ENCODE peak calls at places on chromosomes 1 and 21, in four cellular contexts. One of them, this sample, is unnamed.
A peak's percentile ranks its signal among the peaks of the same experiment; 100 is the strongest.

GRCh38 chr1:184035719-184036516 is 1.6 kb downstream of the COLGALT2 start:
- DNase-seq in aorta: no peak
- DNase-seq in AG04449: no peak
- DNase-seq in GM12891: no peak
- DNase-seq in this sample: no peak

GRCh38 chr1:163128282-163128681 is 59.1 kb downstream of the RGS4 start:
- DNase-seq in GM12891: no peak
- DNase-seq in aorta: no peak
- DNase-seq in AG04449: no peak
- DNase-seq in this sample: no peak

GRCh38 chr1:8370046-8370881 is 52.4 kb downstream of the SLC45A1 start:
- DNase-seq in aorta: no peak
- DNase-seq in GM12891: no peak
- DNase-seq in AG04449: no peak
- DNase-seq in this sample: no peak

GRCh38 chr1:201552941-201553341 is 14.0 kb downstream of the NAV1 start:
- DNase-seq in GM12891: no peak
- DNase-seq in AG04449: no peak
- DNase-seq in aorta: no peak
- DNase-seq in this sample: no peak

GRCh38 chr1:162065016-162065415 is 4.5 kb upstream of the NOS1AP start:
- DNase-seq in GM12891: no peak
- DNase-seq in aorta: no peak
- DNase-seq in AG04449: no peak
- DNase-seq in this sample: no peak

GRCh38 chr1:118154220-118154619 is 30.8 kb downstream of the SPAG17 start:
- DNase-seq in AG04449: no peak
- DNase-seq in aorta: no peak
- DNase-seq in GM12891: no peak
- DNase-seq in this sample: no peak

GRCh38 chr21:37009740-37010341 is 3.3 kb downstream of the RIPPLY3 start:
- DNase-seq in aorta: peak; percentile 95
- DNase-seq in GM12891: peak; percentile 69
- DNase-seq in AG04449: no peak
- DNase-seq in this sample: peak; percentile 51

GRCh38 chr1:22600071-22600816 is 36.2 kb upstream of the C1QA start:
- DNase-seq in aorta: no peak
- DNase-seq in GM12891: no peak
- DNase-seq in AG04449: no peak
- DNase-seq in this sample: no peak

GRCh38 chr1:21013510-21013909 is 163.2 kb downstream of the EIF4G3 start:
- DNase-seq in GM12891: no peak
- DNase-seq in aorta: no peak
- DNase-seq in AG04449: no peak
- DNase-seq in this sample: no peak

GRCh38 chr1:8831329-8831728 is 13.9 kb upstream of the RERE start:
- DNase-seq in aorta: no peak
- DNase-seq in GM12891: no peak
- DNase-seq in AG04449: no peak
- DNase-seq in this sample: no peak

GRCh38 chr21:32132911-32133310 is 145.9 kb downstream of the MIS18A start:
- DNase-seq in AG04449: no peak
- DNase-seq in aorta: no peak
- DNase-seq in GM12891: no peak
- DNase-seq in this sample: no peak

GRCh38 chr1:233614743-233615521 is 1.0 kb downstream of the KCNK1 start:
- DNase-seq in GM12891: no peak
- DNase-seq in aorta: no peak
- DNase-seq in AG04449: no peak
- DNase-seq in this sample: no peak

GRCh38 chr1:238409947-238410346 is 519.2 kb upstream of the ZP4 start:
- DNase-seq in aorta: no peak
- DNase-seq in GM12891: no peak
- DNase-seq in AG04449: peak; percentile 77
- DNase-seq in this sample: no peak

GRCh38 chr1:10635992-10636391 is 160.5 kb downstream of the CASZ1 start:
- DNase-seq in AG04449: no peak
- DNase-seq in aorta: no peak
- DNase-seq in GM12891: no peak
- DNase-seq in this sample: no peak

GRCh38 chr1:87800006-87800405 is 471.3 kb downstream of the LMO4 start:
- DNase-seq in aorta: no peak
- DNase-seq in GM12891: no peak
- DNase-seq in AG04449: no peak
- DNase-seq in this sample: no peak

GRCh38 chr1:50724626-50725286 is 235.3 kb downstream of the FAF1 start:
- DNase-seq in aorta: no peak
- DNase-seq in GM12891: peak; percentile 28
- DNase-seq in AG04449: no peak
- DNase-seq in this sample: no peak

GRCh38 chr1:212153635-212154034 is 118.1 kb downstream of the DTL start:
- DNase-seq in AG04449: no peak
- DNase-seq in GM12891: no peak
- DNase-seq in aorta: no peak
- DNase-seq in this sample: no peak

GRCh38 chr1:83802023-83802422 is 196.9 kb downstream of the TTLL7 start:
- DNase-seq in AG04449: no peak
- DNase-seq in aorta: no peak
- DNase-seq in GM12891: no peak
- DNase-seq in this sample: no peak

GRCh38 chr1:115677172-115677542 is 35.4 kb downstream of the VANGL1 start:
- DNase-seq in aorta: no peak
- DNase-seq in AG04449: no peak
- DNase-seq in GM12891: peak; percentile 24
- DNase-seq in this sample: no peak

GRCh38 chr1:55212349-55213028 is 2.7 kb downstream of the USP24 start:
- DNase-seq in GM12891: no peak
- DNase-seq in AG04449: no peak
- DNase-seq in aorta: no peak
- DNase-seq in this sample: no peak

GRCh38 chr1:24900486-24900849 is 29.6 kb downstream of the RUNX3 start:
- DNase-seq in AG04449: no peak
- DNase-seq in aorta: peak; percentile 54
- DNase-seq in GM12891: no peak
- DNase-seq in this sample: no peak

GRCh38 chr1:93615201-93616150 is 66.2 kb downstream of the BCAR3 start:
- DNase-seq in aorta: no peak
- DNase-seq in GM12891: peak; percentile 53
- DNase-seq in AG04449: no peak
- DNase-seq in this sample: no peak

GRCh38 chr21:37139902-37140301 is 66.8 kb downstream of the TTC3 start:
- DNase-seq in aorta: no peak
- DNase-seq in GM12891: no peak
- DNase-seq in AG04449: peak; percentile 61
- DNase-seq in this sample: no peak

GRCh38 chr1:97499667-97500066 is 421.2 kb downstream of the DPYD start:
- DNase-seq in aorta: no peak
- DNase-seq in AG04449: no peak
- DNase-seq in GM12891: no peak
- DNase-seq in this sample: no peak

GRCh38 chr1:200243042-200243437 is 166.8 kb downstream of the ZNF281 start:
- DNase-seq in aorta: no peak
- DNase-seq in GM12891: no peak
- DNase-seq in AG04449: no peak
- DNase-seq in this sample: no peak

GRCh38 chr1:31423418-31423947 is 10.5 kb downstream of the SERINC2 start:
- DNase-seq in AG04449: no peak
- DNase-seq in aorta: no peak
- DNase-seq in GM12891: peak; percentile 69
- DNase-seq in this sample: no peak

GRCh38 chr1:16019580-16020277 is 1.9 kb upstream of the HSPB7 start:
- DNase-seq in AG04449: no peak
- DNase-seq in GM12891: no peak
- DNase-seq in aorta: peak; percentile 85
- DNase-seq in this sample: no peak

GRCh38 chr1:22850681-22851080 is 122.0 kb downstream of the LACTBL1 start:
- DNase-seq in GM12891: no peak
- DNase-seq in aorta: no peak
- DNase-seq in AG04449: no peak
- DNase-seq in this sample: no peak

GRCh38 chr1:238319957-238320356 is 429.2 kb upstream of the ZP4 start:
- DNase-seq in aorta: no peak
- DNase-seq in AG04449: no peak
- DNase-seq in GM12891: no peak
- DNase-seq in this sample: no peak

GRCh38 chr1:212537610-212538009 is 71.0 kb upstream of the ATF3 start:
- DNase-seq in GM12891: no peak
- DNase-seq in AG04449: no peak
- DNase-seq in aorta: no peak
- DNase-seq in this sample: no peak

GRCh38 chr1:61757945-61758344 is 15.7 kb downstream of the PATJ start:
- DNase-seq in AG04449: peak; percentile 9
- DNase-seq in GM12891: no peak
- DNase-seq in aorta: no peak
- DNase-seq in this sample: no peak